ENCODE peak calls at places on chromosomes 11 and 22, in five cellular contexts. J is mesendoderm, O is IMR-90, K is neuronal stem cell, Y is H9. E is an unnamed sample.
A peak's percentile ranks its signal among the peaks of the same experiment; 100 is the strongest.

GRCh38 chr11:66106786-66107599 is 36.9 kb downstream of the PACS1 start:
- DNase-seq in J (peak; percentile 60), Y (no peak), O (no peak), K (no peak), E (no peak)

GRCh38 chr11:18329196-18329870 is 7.0 kb downstream of the GTF2H1 start:
- DNase-seq in O (no peak), J (no peak), K (no peak), Y (no peak), E (no peak)

GRCh38 chr11:17077240-17077519 is 287 bp downstream of the RPS13 start:
- DNase-seq in Y (no peak), J (no peak), O (no peak), K (no peak), E (no peak)

GRCh38 chr11:70592641-70593165 is 194.4 kb downstream of the CTTN start:
- DNase-seq in K (no peak), Y (no peak), O (no peak), J (no peak), E (no peak)

GRCh38 chr11:57049749-57050148 is 61.0 kb downstream of the OR5AK2 start:
- DNase-seq in Y (no peak), J (peak; percentile 14), O (no peak), K (no peak), E (no peak)

GRCh38 chr22:38303974-38304373 is 13.3 kb downstream of the CSNK1E start:
- DNase-seq in J (no peak), O (no peak), Y (no peak), K (no peak), E (no peak)

GRCh38 chr11:83363280-83363679 is 77.1 kb upstream of the CCDC90B start:
- DNase-seq in O (no peak), J (peak; percentile 75), Y (no peak), K (no peak), E (no peak)

GRCh38 chr22:43739851-43740250 is 72.3 kb downstream of the EFCAB6 start:
- DNase-seq in K (no peak), O (no peak), Y (no peak), J (no peak), E (no peak)

GRCh38 chr11:65133724-65134123 is 595 bp downstream of the SYVN1 start:
- DNase-seq in O (no peak), J (no peak), Y (no peak), K (no peak), E (peak; percentile 29)

GRCh38 chr11:23021287-23021863 is 161.1 kb upstream of the CCDC179 start:
- DNase-seq in O (peak; percentile 51), K (peak; percentile 39), J (peak; percentile 56), Y (no peak), E (peak; percentile 45)

GRCh38 chr22:46509416-46510089 is 27.9 kb downstream of the CELSR1 start:
- DNase-seq in Y (no peak), J (no peak), K (no peak), O (no peak), E (no peak)

GRCh38 chr22:48186121-48186790 is 1423.8 kb downstream of the TBC1D22A start:
- DNase-seq in J (no peak), Y (peak; percentile 6), O (no peak), K (no peak), E (no peak)
- H2BK15ac ChIP-seq in J (no peak overlapping the region), Y (no peak overlapping the region), O (no peak overlapping the region), K (no peak overlapping the region), E (no peak overlapping the region)

DNA sequence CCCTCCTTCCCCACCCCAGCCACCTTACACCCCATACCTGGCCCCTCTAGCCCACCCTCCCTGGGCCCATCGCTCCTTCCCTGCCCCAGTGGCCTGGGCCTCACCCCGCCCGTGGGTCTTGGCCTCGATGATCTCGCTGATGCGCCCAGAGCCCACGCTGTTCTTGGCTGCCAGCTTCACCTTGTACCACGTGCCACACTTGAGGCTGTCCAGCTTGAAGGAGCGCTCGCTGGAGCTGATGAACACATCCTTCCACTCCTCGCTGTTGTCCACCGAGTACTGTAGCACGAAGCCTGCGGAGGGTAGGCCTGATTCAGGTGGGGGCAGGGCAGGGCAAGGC is 110.1 kb downstream of the CEP164 start:
- DNase-seq in Y (no peak), O (no peak), K (no peak), J (no peak), E (no peak)
- H2BK15ac ChIP-seq in Y (no peak overlapping the region), O (no peak overlapping the region), K (peak overlapping the region; percentile 40), J (no peak overlapping the region), E (no peak overlapping the region)

GRCh38 chr11:46335271-46335670 is 12.0 kb upstream of the DGKZ start:
- DNase-seq in J (no peak), Y (no peak), K (no peak), O (no peak), E (no peak)
- H2BK15ac ChIP-seq in J (no peak overlapping the region), Y (no peak overlapping the region), K (no peak overlapping the region), O (no peak overlapping the region), E (peak overlapping the region; percentile 26)

DNA sequence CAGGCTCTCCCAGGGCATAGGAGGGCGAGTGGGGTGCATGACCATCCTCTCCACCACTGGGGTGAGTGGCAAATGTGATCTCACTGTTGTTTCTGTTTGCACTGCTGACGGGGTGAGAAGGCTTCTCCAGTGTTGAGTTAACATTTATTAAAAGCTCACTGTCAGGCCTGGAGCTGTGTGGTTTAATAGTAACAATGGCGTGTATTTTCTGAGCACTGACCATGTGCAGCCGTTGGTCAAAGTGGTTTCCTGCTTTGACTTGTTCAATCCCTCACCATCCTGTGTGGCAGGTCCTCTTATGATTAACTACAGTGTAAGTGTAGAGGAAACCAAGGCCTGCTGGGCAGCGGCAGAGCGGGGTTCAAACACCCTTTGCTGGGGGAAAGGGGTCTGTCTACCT is 4.4 kb downstream of the A4GALT start:
- DNase-seq in Y (no peak), J (no peak), O (no peak), K (no peak), E (no peak)
- H2BK15ac ChIP-seq in Y (no peak overlapping the region), J (no peak overlapping the region), O (no peak overlapping the region), K (no peak overlapping the region), E (no peak overlapping the region)

GRCh38 chr11:76239483-76240142 is 33.3 kb upstream of the WNT11 start:
- DNase-seq in J (no peak), O (no peak), K (no peak), Y (no peak), E (no peak)

GRCh38 chr11:76242004-76242779 is 35.9 kb upstream of the WNT11 start:
- DNase-seq in O (no peak), Y (no peak), J (no peak), K (no peak), E (no peak)

GRCh38 chr11:76240143-76240505 is 33.8 kb upstream of the WNT11 start:
- DNase-seq in Y (no peak), K (no peak), O (no peak), J (no peak), E (no peak)

GRCh38 chr11:76241243-76242000 is 35.1 kb upstream of the WNT11 start:
- DNase-seq in Y (no peak), O (no peak), J (no peak), K (no peak), E (no peak)

DNA sequence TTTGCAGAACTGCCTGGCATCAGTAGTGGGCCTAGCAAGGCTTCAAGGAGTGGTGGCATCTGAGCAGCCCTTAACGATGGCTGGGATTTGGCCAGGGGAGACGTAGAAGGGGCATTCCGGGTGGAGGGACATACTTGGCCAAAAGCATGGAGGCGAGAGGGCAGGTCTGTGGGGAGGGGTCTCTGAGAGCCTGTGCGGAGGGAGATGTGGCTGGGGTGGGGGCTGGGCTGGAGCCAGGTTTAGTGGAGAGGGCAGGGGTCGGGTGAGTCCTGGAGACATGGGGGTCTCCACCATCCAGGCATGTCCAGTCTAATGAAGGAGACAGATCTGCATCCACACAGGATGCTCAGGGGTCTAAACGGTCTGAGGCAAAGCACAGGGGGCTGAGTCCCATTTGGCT is 34.4 kb upstream of the WNT11 start:
- DNase-seq in K (no peak), O (no peak), Y (no peak), J (no peak), E (no peak)
- H2BK15ac ChIP-seq in K (no peak overlapping the region), O (no peak overlapping the region), Y (no peak overlapping the region), J (no peak overlapping the region), E (no peak overlapping the region)